ENCODE peak calls at places on chromosomes 11 and 22, in four cellular contexts. K is astrocyte of the spinal cord, E is ELR, U is cardiac muscle cell. Y is an unnamed sample.

GRCh38 chr11:2525166-2525861 is 80.5 kb downstream of the KCNQ1 start:
- DNase-seq in K (no peak), E (no peak), U (no peak), Y (no peak)

GRCh38 chr11:83112886-83113285 is 41.2 kb upstream of the RAB30 start:
- DNase-seq in K (no peak), E (no peak), U (peak), Y (no peak)

GRCh38 chr11:19437760-19438159 is 197.0 kb upstream of the E2F8 start:
- DNase-seq in K (peak), E (peak), U (peak), Y (peak)

GRCh38 chr22:21754523-21755128 is 19.0 kb upstream of the YPEL1 start:
- DNase-seq in K (no peak), E (no peak), U (peak), Y (no peak)

GRCh38 chr11:26134481-26135355 is 197.2 kb upstream of the ANO3 start:
- DNase-seq in K (peak), E (peak), U (peak), Y (no peak)

GRCh38 chr11:1505480-1505879 is 18.9 kb upstream of the MOB2 start:
- DNase-seq in K (no peak), E (no peak), U (no peak), Y (no peak)

GRCh38 chr11:84322211-84322610 is 1036.0 kb upstream of the CCDC90B start:
- DNase-seq in K (no peak), E (no peak), U (no peak), Y (no peak)

GRCh38 chr11:78886616-78887015 is 312.0 kb upstream of the NARS2 start:
- DNase-seq in K (no peak), E (no peak), U (peak), Y (no peak)

GRCh38 chr22:28407645-28408044 is 272.0 kb downstream of the TTC28 start:
- DNase-seq in K (no peak), E (no peak), U (no peak), Y (no peak)

GRCh38 chr11:19838994-19839768 is 126.5 kb downstream of the NAV2 start:
- DNase-seq in K (peak), E (no peak), U (no peak), Y (no peak)

GRCh38 chr22:19568337-19569311 is 44.4 kb upstream of the CLDN5 start:
- DNase-seq in K (peak), E (peak), U (peak), Y (peak)

GRCh38 chr11:99555506-99555905 is 534.8 kb downstream of the CNTN5 start:
- DNase-seq in K (no peak), E (no peak), U (no peak), Y (no peak)

GRCh38 chr22:39144101-39144815 is 8.2 kb downstream of the CBX7 start:
- DNase-seq in K (peak), E (peak), U (peak), Y (peak)

GRCh38 chr11:43868852-43869567 is 11.6 kb upstream of the ALKBH3 start:
- DNase-seq in K (peak), E (peak), U (peak), Y (peak)

GRCh38 chr22:43798492-43798891 is 13.6 kb downstream of the EFCAB6 start:
- DNase-seq in K (no peak), E (no peak), U (no peak), Y (peak)

GRCh38 chr11:5369793-5370192 is 13.8 kb upstream of the OR51M1 start:
- DNase-seq in K (peak), E (peak), U (peak), Y (peak)

GRCh38 chr11:125062931-125063428 is at the start of gene SLC37A2:
- DNase-seq in K (peak), E (peak), U (peak), Y (peak)

GRCh38 chr11:62928011-62928410 is 6.8 kb upstream of the CHRM1 start:
- DNase-seq in K (no peak), E (no peak), U (no peak), Y (no peak)

GRCh38 chr22:39248254-39248653 is 3.5 kb upstream of the PDGFB start:
- DNase-seq in K (no peak), E (no peak), U (no peak), Y (no peak)

GRCh38 chr11:46633291-46634217 is 16.2 kb downstream of the ATG13 start:
- DNase-seq in K (no peak), E (no peak), U (no peak), Y (no peak)

GRCh38 chr11:128146926-128147605 is 440.3 kb downstream of the ETS1 start:
- DNase-seq in K (no peak), E (no peak), U (no peak), Y (peak)

GRCh38 chr11:45270946-45271345 is 15.2 kb downstream of the SYT13 start:
- DNase-seq in K (no peak), E (no peak), U (no peak), Y (no peak)

GRCh38 chr11:61002598-61002997 is 31.1 kb downstream of the CD6 start:
- DNase-seq in K (no peak), E (no peak), U (no peak), Y (no peak)

GRCh38 chr22:29799217-29799680 is 32.1 kb downstream of the UQCR10 start:
- DNase-seq in K (peak), E (peak), U (peak), Y (peak)

Y was measured in M059J.